ENCODE peak calls at places on chromosomes 2 and 18, in seven cellular contexts. R is heart left ventricle; D is C1 segment of cervical spinal cord; N is activated naive CD8-positive, alpha-beta T cell treated with anti-CD3 and anti-CD28 coated beads, Interleukin-2, amount 50 U/mL, for 24 hours; X is NCI-H345; V is GM12865; Y is BE2C. O is an unnamed sample.
A peak's percentile ranks its signal among the peaks of the same experiment; 100 is the strongest.

GRCh38 chr2:104861295-104862060 is 7.6 kb downstream of the POU3F3 start:
- DNase-seq in V (no peak), R (no peak), Y (no peak), D (peak; percentile 33), X (peak; percentile 70), N (no peak), O (no peak)

GRCh38 chr2:83364264-83364663 is 1094.8 kb downstream of the SUCLG1 start:
- DNase-seq in Y (no peak), X (no peak), R (no peak), V (no peak), N (no peak), D (no peak), O (no peak)

GRCh38 chr2:181374741-181375675 is 82.2 kb upstream of the ITGA4 start:
- DNase-seq in X (no peak), N (no peak), D (no peak), V (peak; percentile 60), Y (no peak), R (no peak), O (no peak)

GRCh38 chr2:101893676-101894381 is 97.9 kb upstream of the IL1R2 start:
- DNase-seq in Y (no peak), N (no peak), R (no peak), D (no peak), V (no peak), X (no peak), O (no peak)

GRCh38 chr2:62045017-62045543 is 139.6 kb downstream of the COMMD1 start:
- DNase-seq in D (no peak), R (no peak), N (no peak), X (no peak), V (no peak), Y (no peak), O (no peak)

GRCh38 chr2:176579608-176580007 is 310.4 kb downstream of the MTX2 start:
- DNase-seq in D (no peak), Y (no peak), N (no peak), V (no peak), X (no peak), R (no peak), O (no peak)

GRCh38 chr18:25229080-25229479 is 122.9 kb downstream of the ZNF521 start:
- DNase-seq in Y (no peak), D (peak; percentile 65), V (no peak), X (peak; percentile 69), N (no peak), R (no peak), O (no peak)

GRCh38 chr2:179129574-179130238 is 79.8 kb upstream of the CCDC141 start:
- DNase-seq in D (no peak), X (no peak), Y (no peak), N (no peak), V (peak; percentile 32), R (no peak), O (no peak)

GRCh38 chr2:133433455-133434451 is 134.5 kb downstream of the NCKAP5 start:
- DNase-seq in Y (no peak), X (no peak), N (no peak), D (no peak), R (no peak), V (no peak), O (no peak)

GRCh38 chr2:239311132-239312040 is 89.4 kb downstream of the HDAC4 start:
- DNase-seq in D (peak; percentile 23), V (no peak), N (peak; percentile 0), Y (no peak), X (no peak), R (no peak), O (no peak)

GRCh38 chr18:39173022-39173421 is 1607.4 kb upstream of the CELF4 start:
- DNase-seq in V (no peak), X (no peak), N (no peak), Y (no peak), D (no peak), R (no peak), O (no peak)

GRCh38 chr2:109371481-109372170 is 242.1 kb downstream of the SEPTIN10 start:
- DNase-seq in Y (no peak), V (no peak), X (no peak), N (no peak), D (no peak), R (no peak), O (no peak)

GRCh38 chr2:105545731-105546622 is 147.1 kb upstream of the FHL2 start:
- DNase-seq in Y (peak; percentile 64), D (peak; percentile 43), V (peak; percentile 59), R (peak; percentile 74), X (peak; percentile 45), N (peak; percentile 77), O (peak; percentile 54)

GRCh38 chr2:158995677-158996049 is 27.2 kb downstream of the TANC1 start:
- DNase-seq in R (no peak), D (no peak), Y (no peak), N (no peak), V (no peak), X (no peak), O (no peak)

GRCh38 chr18:45521151-45521550 is 94.1 kb upstream of the SLC14A2 start:
- DNase-seq in D (no peak), Y (no peak), R (no peak), V (no peak), X (no peak), N (no peak), O (no peak)

GRCh38 chr2:239368906-239369584 is 31.8 kb downstream of the HDAC4 start:
- DNase-seq in R (peak; percentile 46), D (no peak), V (peak; percentile 35), Y (peak; percentile 54), N (no peak), X (peak; percentile 66), O (no peak)

GRCh38 chr2:206783718-206784117 is 18.3 kb downstream of the FASTKD2 start:
- DNase-seq in V (peak; percentile 10), R (no peak), D (no peak), Y (peak; percentile 51), X (no peak), N (no peak), O (no peak)

GRCh38 chr2:168166902-168167510 is 80.4 kb downstream of the STK39 start:
- DNase-seq in N (no peak), D (no peak), R (no peak), Y (no peak), V (no peak), X (no peak), O (no peak)

GRCh38 chr2:105179469-105180372 is 61.8 kb upstream of the GPR45 start:
- DNase-seq in R (no peak), X (peak; percentile 31), V (peak; percentile 10), Y (peak; percentile 53), N (no peak), D (no peak), O (no peak)

GRCh38 chr2:118667964-118668363 is 179.5 kb downstream of the EN1 start:
- DNase-seq in Y (no peak), V (no peak), D (no peak), R (no peak), X (no peak), N (no peak), O (no peak)

O was measured in CD4-positive, alpha-beta memory T cell.